ENCODE peak calls at places on chromosomes 3 and 15, in six cellular contexts. I, U, J, K, H and M are unnamed samples.

GRCh38 chr15:64774556-64775523 is 549 bp downstream of the RBPMS2 start:
- DNase-seq in H (no peak), K (no peak), U (no peak), I (no peak), J (peak), M (peak)

GRCh38 chr15:60795889-60796288 is 316.9 kb upstream of the ICE2 start:
- DNase-seq in I (no peak), K (no peak), H (no peak), J (no peak), U (no peak), M (no peak)

GRCh38 chr15:58232273-58233065 is 94.3 kb downstream of the AQP9 start:
- DNase-seq in K (no peak), I (no peak), H (no peak), J (no peak), U (peak), M (no peak)

GRCh38 chr3:153164009-153164550 is 2.1 kb downstream of the RAP2B start:
- DNase-seq in U (peak), K (no peak), J (no peak), I (no peak), H (no peak), M (no peak)

GRCh38 chr15:66834863-66835557 is 133.0 kb downstream of the SMAD6 start:
- DNase-seq in J (no peak), U (no peak), I (no peak), H (no peak), K (peak), M (no peak)

GRCh38 chr15:101469520-101470288 is 19.8 kb downstream of the PCSK6 start:
- DNase-seq in U (no peak), K (no peak), J (no peak), I (no peak), H (no peak), M (no peak)

GRCh38 chr3:123143669-123144411 is 57.9 kb upstream of the SEC22A start:
- DNase-seq in U (no peak), I (peak), H (peak), J (no peak), K (no peak), M (no peak)

GRCh38 chr3:49530231-49530630 is 24.0 kb upstream of the BSN start:
- DNase-seq in U (no peak), K (no peak), J (no peak), H (no peak), I (no peak), M (no peak)

GRCh38 chr15:51121118-51121517 is 26.4 kb upstream of the TNFAIP8L3 start:
- DNase-seq in U (peak), I (no peak), K (no peak), J (no peak), H (peak), M (no peak)

GRCh38 chr15:96392380-96393208 is 62.1 kb downstream of the NR2F2 start:
- DNase-seq in I (no peak), J (no peak), U (no peak), H (peak), K (no peak), M (no peak)

GRCh38 chr15:88385078-88385700 is 82.0 kb downstream of the MRPL46 start:
- DNase-seq in U (peak), H (peak), J (no peak), K (no peak), I (no peak), M (no peak)

GRCh38 chr15:25172691-25173090 is 217.9 kb downstream of the SNRPN start:
- DNase-seq in U (no peak), J (no peak), I (no peak), K (peak), H (no peak), M (no peak)

GRCh38 chr3:195097331-195098255 is 173.4 kb downstream of the XXYLT1 start:
- DNase-seq in K (peak), J (no peak), U (peak), I (peak), H (peak), M (peak)

GRCh38 chr3:160372780-160373179 is 26.2 kb downstream of the IFT80 start:
- DNase-seq in U (no peak), J (no peak), H (peak), K (no peak), I (no peak), M (no peak)

GRCh38 chr3:192188218-192188835 is 539.0 kb downstream of the FGF12 start:
- DNase-seq in J (peak), U (peak), H (peak), I (peak), K (peak), M (peak)

GRCh38 chr3:187012609-187013051 is 82.3 kb downstream of the ST6GAL1 start:
- DNase-seq in K (no peak), H (peak), J (peak), U (no peak), I (no peak), M (no peak)

GRCh38 chr15:60038111-60038521 is 34.0 kb downstream of the FOXB1 start:
- DNase-seq in H (no peak), I (no peak), U (no peak), K (no peak), J (no peak), M (no peak)

GRCh38 chr15:91855684-91856553 is 2.4 kb downstream of the SLCO3A1 start:
- DNase-seq in J (no peak), I (peak), K (peak), U (peak), H (no peak), M (no peak)
- TF ChIP-seq CTCF in J (no peak), I (peak), K (peak), U (peak), H (no peak), M (peak)

GRCh38 chr3:138092023-138092422 is 23.4 kb downstream of the DZIP1L start:
- DNase-seq in H (peak), K (no peak), J (no peak), U (peak), I (no peak), M (no peak)
- H3K27ac ChIP-seq in H (no peak), K (no peak), J (no peak), U (no peak), I (no peak), M (no peak)

GRCh38 chr15:83733691-83734090 is 79.8 kb downstream of the ADAMTSL3 start:
- DNase-seq in H (no peak), U (no peak), J (no peak), K (no peak), I (no peak), M (no peak)

GRCh38 chr15:83732196-83732595 is 78.3 kb downstream of the ADAMTSL3 start:
- DNase-seq in U (no peak), J (no peak), I (no peak), H (no peak), K (no peak), M (no peak)

GRCh38 chr15:83732770-83733169 is 78.8 kb downstream of the ADAMTSL3 start:
- DNase-seq in J (no peak), I (no peak), U (no peak), K (no peak), H (no peak), M (no peak)

GRCh38 chr15:83733206-83733605 is 79.3 kb downstream of the ADAMTSL3 start:
- DNase-seq in U (peak), H (peak), I (no peak), K (no peak), J (no peak), M (no peak)

DNA sequence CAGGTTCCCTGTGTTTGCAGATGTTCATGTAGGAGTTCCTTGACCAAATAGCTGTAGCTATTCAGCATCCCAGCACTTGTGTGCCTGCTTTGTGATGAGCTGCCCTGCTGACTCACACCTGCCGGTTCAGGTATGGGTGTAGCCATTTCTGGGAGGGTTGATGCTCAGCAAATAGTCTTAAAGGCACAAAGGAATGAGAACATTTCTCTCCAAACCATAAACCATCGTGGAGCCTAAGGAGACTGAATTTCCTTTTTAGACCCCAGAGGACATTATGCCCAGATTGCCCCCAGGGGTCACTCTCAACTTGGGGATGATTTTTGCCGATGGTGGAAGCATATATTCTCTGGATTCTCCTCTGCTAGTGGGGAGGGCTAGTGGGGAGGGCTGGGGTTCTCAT is 80.6 kb downstream of the ADAMTSL3 start:
- DNase-seq in J (no peak), I (no peak), K (no peak), H (no peak), U (peak), M (no peak)
- TF ChIP-seq CTCF in J (no peak), I (no peak), K (no peak), H (no peak), U (no peak), M (peak)

GRCh38 chr3:169628567-169628966 is 34.9 kb downstream of the MECOM start:
- DNase-seq in H (no peak), U (no peak), J (no peak), K (no peak), I (no peak), M (no peak)

GRCh38 chr3:169627789-169628188 is 35.7 kb downstream of the MECOM start:
- DNase-seq in I (peak), U (no peak), H (no peak), J (no peak), K (peak), M (no peak)

GRCh38 chr3:169629895-169630294 is 33.6 kb downstream of the MECOM start:
- DNase-seq in I (no peak), K (no peak), J (no peak), H (no peak), U (no peak), M (no peak)

GRCh38 chr3:169624533-169624972 is 39.0 kb downstream of the MECOM start:
- DNase-seq in H (no peak), I (no peak), J (no peak), K (no peak), U (no peak), M (no peak)

GRCh38 chr3:169627073-169627472 is 36.4 kb downstream of the MECOM start:
- DNase-seq in U (no peak), J (no peak), I (no peak), K (no peak), H (no peak), M (no peak)
- H3K27ac ChIP-seq in U (no peak), J (no peak), I (no peak), K (peak), H (no peak), M (no peak)

DNA sequence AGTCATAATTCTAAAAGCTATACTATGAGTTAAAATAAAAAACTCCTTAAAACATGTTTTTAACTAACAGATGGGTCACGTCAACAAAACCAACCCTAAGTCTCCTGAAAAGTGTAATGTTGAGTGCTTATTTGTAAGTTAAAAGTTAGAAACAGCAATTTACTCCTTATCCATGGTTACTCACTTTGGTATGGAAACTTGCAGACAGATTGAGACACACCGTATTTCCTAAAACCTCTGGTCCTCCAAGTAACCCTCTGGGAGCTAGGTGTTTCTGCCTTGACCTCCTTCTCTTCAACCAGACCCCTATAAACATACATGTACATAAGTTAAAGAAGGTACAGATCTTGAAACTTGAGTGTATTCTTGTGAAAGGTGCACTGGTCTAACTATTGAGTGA is 3.1 kb downstream of the COL8A1 start:
- DNase-seq in I (no peak), H (no peak), U (no peak), J (no peak), K (no peak), M (no peak)
- TF ChIP-seq CTCF in I (no peak), H (no peak), U (no peak), J (no peak), K (no peak), M (no peak)

DNA sequence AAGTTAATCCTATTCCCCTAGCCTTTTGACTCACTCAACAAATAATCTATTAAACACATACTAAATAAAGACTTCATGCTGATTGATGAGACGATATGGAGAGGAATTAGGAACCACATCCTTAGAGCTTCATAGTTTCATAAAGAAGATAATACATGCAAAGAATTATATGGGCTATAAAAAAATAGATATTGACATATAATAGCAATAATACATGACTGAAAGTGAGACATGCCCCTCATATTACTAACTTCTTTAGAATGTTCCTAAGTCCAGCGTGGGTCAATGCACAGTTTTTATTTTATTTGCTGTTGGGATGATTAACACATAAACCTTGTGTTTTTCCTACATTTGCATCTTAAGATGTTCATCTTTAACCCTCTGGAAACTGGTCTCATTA is 32.2 kb downstream of the SUCNR1 start:
- DNase-seq in I (no peak), J (no peak), H (no peak), K (no peak), U (no peak), M (no peak)
- H3K27ac ChIP-seq in I (no peak), J (no peak), H (no peak), K (no peak), U (no peak), M (no peak)

GRCh38 chr3:176767385-176767784 is 429.9 kb downstream of the TBL1XR1 start:
- DNase-seq in H (peak), J (no peak), U (peak), I (no peak), K (no peak), M (no peak)

GRCh38 chr3:176765491-176765890 is 431.8 kb downstream of the TBL1XR1 start:
- DNase-seq in H (peak), I (no peak), U (no peak), J (no peak), K (no peak), M (no peak)

GRCh38 chr3:176769547-176770190 is 427.6 kb downstream of the TBL1XR1 start:
- DNase-seq in U (no peak), K (no peak), J (no peak), I (no peak), H (no peak), M (no peak)

GRCh38 chr3:176766862-176767261 is 430.4 kb downstream of the TBL1XR1 start:
- DNase-seq in I (no peak), K (no peak), H (no peak), U (peak), J (no peak), M (no peak)
- TF ChIP-seq CTCF in I (no peak), K (no peak), H (no peak), U (peak), J (no peak), M (no peak)

GRCh38 chr3:194084284-194084683 is 51.7 kb upstream of the HES1 start:
- DNase-seq in I (no peak), H (no peak), U (no peak), K (no peak), J (no peak), M (no peak)
- H3K27ac ChIP-seq in I (no peak), H (no peak), U (no peak), K (no peak), J (no peak), M (no peak)